ENCODE peak calls at places on chromosomes 2 and 18, in six cellular contexts. L, A, J, P, B and Q are unnamed samples.
A peak's percentile ranks its signal among the peaks of the same experiment; 100 is the strongest.

GRCh38 chr2:190190507-190190906 is 128.0 kb upstream of the MSTN start:
- DNase-seq in P (no peak), L (no peak), A (no peak), B (no peak), J (no peak), Q (no peak)

GRCh38 chr2:188518391-188518790 is 226.7 kb downstream of the GULP1 start:
- DNase-seq in J (no peak), L (no peak), B (no peak), P (no peak), A (no peak), Q (no peak)

GRCh38 chr2:232491139-232491780 is 3.6 kb upstream of the ECEL1 start:
- DNase-seq in L (no peak), P (no peak), B (no peak), J (no peak), A (no peak), Q (no peak)

GRCh38 chr18:49967914-49968313 is 154.6 kb upstream of the ACAA2 start:
- DNase-seq in B (no peak), L (no peak), J (no peak), A (no peak), P (no peak), Q (no peak)

GRCh38 chr2:191650896-191651773 is 26.8 kb upstream of the NABP1 start:
- DNase-seq in P (no peak), A (no peak), B (peak; percentile 73), L (no peak), J (no peak), Q (no peak)

GRCh38 chr18:63949068-63949737 is at the start of gene HMSD:
- DNase-seq in B (peak; percentile 57), L (peak; percentile 53), A (peak; percentile 8), P (no peak), J (peak; percentile 56), Q (peak; percentile 83)

GRCh38 chr2:216996279-216996845 is 136.5 kb upstream of the TNP1 start:
- DNase-seq in B (no peak), P (no peak), J (no peak), A (no peak), L (no peak), Q (no peak)

GRCh38 chr2:29532451-29532850 is 388.9 kb downstream of the ALK start:
- DNase-seq in J (no peak), B (no peak), P (no peak), A (no peak), L (no peak), Q (no peak)

GRCh38 chr2:218002792-218003191 is at the start of gene TNS1:
- DNase-seq in A (no peak), B (no peak), L (no peak), J (peak; percentile 73), P (no peak), Q (no peak)

GRCh38 chr18:49052891-49053644 is 102.3 kb upstream of the SMAD7 start:
- DNase-seq in J (peak; percentile 75), L (no peak), P (no peak), A (no peak), B (no peak), Q (no peak)

GRCh38 chr18:47737198-47737830 is 193.1 kb downstream of the SMAD2 start:
- DNase-seq in J (no peak), P (no peak), L (no peak), A (no peak), B (no peak), Q (no peak)

GRCh38 chr2:238972146-238972445 is 124.2 kb downstream of the TWIST2 start:
- DNase-seq in J (no peak), A (no peak), P (no peak), B (no peak), L (no peak), Q (no peak)
- TF ChIP-seq EP300 in J (no peak), A (no peak), P (no peak), B (no peak), L (no peak), Q (no peak)

DNA sequence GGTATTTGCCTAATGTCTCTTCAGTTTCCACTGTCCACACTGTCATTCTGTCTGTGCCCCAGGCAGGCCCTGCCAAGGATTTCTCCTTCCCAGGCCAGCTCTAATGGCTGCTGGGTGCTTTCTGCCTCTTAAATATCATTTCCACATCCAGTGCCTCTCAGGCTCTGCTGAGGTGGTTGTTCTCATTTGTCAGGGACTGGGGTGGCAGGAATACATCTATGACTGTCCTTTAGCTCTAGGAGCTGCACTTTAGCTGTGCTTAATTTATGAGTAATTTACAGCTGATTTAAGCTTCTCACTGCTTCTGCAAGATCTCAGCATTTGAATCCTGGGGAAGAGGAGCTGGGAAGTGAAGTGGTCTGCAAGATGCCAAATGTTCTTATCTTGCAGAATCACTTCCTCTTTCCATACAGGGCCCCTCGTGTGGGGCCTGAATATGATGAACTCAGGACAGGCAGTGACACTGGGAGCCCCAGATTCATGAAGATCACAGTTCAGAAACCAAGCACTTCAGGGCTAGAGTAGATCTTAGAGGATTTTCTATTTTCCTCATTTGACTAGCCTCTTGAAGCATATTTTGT is 150.2 kb downstream of the FSHR start:
- DNase-seq in A (no peak), P (no peak), J (no peak), B (no peak), L (no peak), Q (no peak)
- TF ChIP-seq CHD2 in A (no peak), P (no peak), J (no peak), B (no peak), L (no peak), Q (no peak)

GRCh38 chr2:60719331-60719730 is 36.7 kb upstream of the PAPOLG start:
- DNase-seq in J (no peak), B (no peak), A (no peak), P (no peak), L (no peak), Q (no peak)

DNA sequence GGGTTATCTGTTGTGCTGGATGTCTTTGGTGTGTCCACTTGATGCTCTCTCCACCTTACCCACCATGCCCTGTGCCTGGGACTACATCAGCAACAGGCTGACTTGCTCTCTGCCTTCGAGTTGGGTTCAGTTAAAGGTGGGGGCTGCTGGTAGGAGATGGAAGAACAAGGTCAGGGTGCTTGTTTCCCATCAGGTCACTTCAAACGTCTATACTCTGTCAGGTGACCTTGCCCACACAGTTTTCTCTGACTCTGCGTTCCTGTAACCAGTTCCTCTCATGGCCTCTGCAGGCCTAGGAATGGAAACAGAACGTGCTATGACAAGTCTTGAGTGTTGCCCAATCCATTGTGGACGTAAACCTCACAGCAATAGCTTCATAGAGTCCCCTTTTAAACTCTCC is 38.4 kb upstream of the PAPOLG start:
- DNase-seq in J (no peak), L (no peak), P (peak; percentile 24), B (no peak), A (no peak), Q (no peak)
- TF ChIP-seq EP300 in J (no peak), L (no peak), P (no peak), B (no peak), A (no peak), Q (no peak)

DNA sequence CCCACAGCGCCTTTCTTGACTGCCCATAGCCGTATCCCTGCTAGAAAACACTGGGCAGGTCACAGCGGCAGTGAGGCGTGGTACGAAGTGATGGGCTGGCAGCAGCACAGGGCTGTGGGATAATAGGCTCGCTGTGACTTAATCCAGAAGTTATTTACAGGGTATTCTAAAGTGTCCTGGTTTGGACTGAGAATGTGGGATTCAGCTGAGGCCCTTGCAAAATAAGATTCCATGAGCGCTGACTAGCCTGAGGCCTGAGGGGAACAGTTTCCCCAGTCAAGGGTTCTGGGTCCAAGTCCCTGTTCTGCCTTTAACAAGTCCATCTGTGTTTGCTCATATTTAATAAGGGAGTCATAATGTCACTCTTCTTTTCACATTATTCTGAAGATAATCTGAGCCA is 34.6 kb downstream of the SETBP1 start:
- DNase-seq in B (no peak), L (no peak), A (no peak), J (no peak), P (no peak), Q (no peak)
- TF ChIP-seq CHD2 in B (no peak), L (no peak), A (no peak), J (no peak), P (no peak), Q (no peak)

GRCh38 chr2:239519921-239520585 is 119.2 kb upstream of the HDAC4 start:
- DNase-seq in P (no peak), J (no peak), A (no peak), B (no peak), L (no peak), Q (no peak)

GRCh38 chr2:239520811-239521517 is 120.1 kb upstream of the HDAC4 start:
- DNase-seq in J (no peak), L (no peak), P (no peak), A (no peak), B (no peak), Q (no peak)

GRCh38 chr2:239517686-239518085 is 116.9 kb upstream of the HDAC4 start:
- DNase-seq in B (no peak), J (no peak), A (no peak), L (no peak), P (no peak), Q (no peak)

GRCh38 chr2:239518286-239519080 is 117.7 kb upstream of the HDAC4 start:
- DNase-seq in B (no peak), P (no peak), L (no peak), J (no peak), A (no peak), Q (no peak)

GRCh38 chr2:239519081-239519920 is 118.5 kb upstream of the HDAC4 start:
- DNase-seq in A (no peak), B (no peak), L (no peak), J (peak; percentile 55), P (no peak), Q (no peak)
- TF ChIP-seq EP300 in A (no peak), B (no peak), L (no peak), J (no peak), P (no peak), Q (no peak)

GRCh38 chr2:74841663-74842062 is 7.7 kb downstream of the HK2 start:
- DNase-seq in J (no peak), A (no peak), P (no peak), L (no peak), B (no peak), Q (no peak)
- TF ChIP-seq CHD2 in J (no peak), A (no peak), P (no peak), L (no peak), B (no peak), Q (no peak)